ENCODE peak calls at places on chromosomes 4 and X, in ten cellular contexts. Y is GM06990; N is GM23248; I is NCI-H82; L is stimulated activated CD4-positive, alpha-beta T cell treated with anti-CD3 and anti-CD28 coated beads, TNF-alpha, amount 100 ng/mL, for 48 hours; V is posterior cingulate gyrus; E is endodermal cell; O is cardiac muscle cell; C is sigmoid colon; G is breast epithelium. H is an unnamed sample.

GRCh38 chrX:1400731-1401471 is 9.0 kb upstream of the SLC25A6 start:
- DNase-seq in I (no peak), E (peak), N (no peak), Y (no peak), V (no peak), G (no peak), O (no peak), L (no peak), C (peak), H (no peak)

GRCh38 chrX:45295587-45295986 is 94.9 kb upstream of the DIPK2B start:
- DNase-seq in Y (no peak), N (peak), V (no peak), I (peak), L (no peak), O (peak), E (no peak), G (no peak), C (no peak), H (no peak)

GRCh38 chr4:71680706-71681105 is 103.2 kb downstream of the GC start:
- DNase-seq in I (no peak), V (no peak), Y (no peak), N (peak), G (no peak), O (peak), L (no peak), C (no peak), E (no peak), H (no peak)

GRCh38 chrX:40205471-40205870 is 107.7 kb upstream of the BCOR start:
- DNase-seq in G (no peak), C (no peak), L (no peak), Y (no peak), E (no peak), N (no peak), O (no peak), I (no peak), V (no peak), H (no peak)

GRCh38 chrX:19904778-19905367 is 17.5 kb upstream of the SH3KBP1 start:
- DNase-seq in I (peak), V (no peak), L (no peak), N (peak), Y (no peak), O (peak), G (no peak), E (no peak), C (no peak), H (no peak)

GRCh38 chr4:15765910-15766703 is 12.0 kb upstream of the CD38 start:
- DNase-seq in L (no peak), V (no peak), I (no peak), Y (no peak), G (no peak), O (no peak), E (no peak), C (no peak), N (no peak), H (no peak)

GRCh38 chrX:152912121-152912520 is 14.3 kb downstream of the ZNF185 start:
- DNase-seq in N (no peak), L (no peak), E (no peak), Y (no peak), I (peak), O (no peak), G (no peak), C (no peak), V (no peak), H (no peak)

GRCh38 chr4:95388911-95389310 is 159.9 kb downstream of the UNC5C start:
- DNase-seq in E (no peak), O (no peak), V (no peak), L (no peak), I (no peak), N (no peak), C (no peak), G (no peak), Y (no peak), H (no peak)

GRCh38 chr4:166282081-166282770 is 409.2 kb downstream of the TLL1 start:
- DNase-seq in V (no peak), E (no peak), C (no peak), I (no peak), G (no peak), L (no peak), N (no peak), Y (no peak), O (no peak), H (no peak)

GRCh38 chr4:101020956-101021355 is 326.4 kb downstream of the PPP3CA start:
- DNase-seq in L (no peak), Y (peak), C (no peak), O (peak), I (no peak), N (peak), V (no peak), E (peak), G (no peak), H (no peak)

GRCh38 chr4:112546476-112546875 is 30.5 kb upstream of the NEUROG2 start:
- DNase-seq in E (no peak), I (peak), V (no peak), N (peak), O (no peak), Y (no peak), G (no peak), L (no peak), C (no peak), H (no peak)

GRCh38 chr4:4831266-4831665 is 28.2 kb upstream of the MSX1 start:
- DNase-seq in V (no peak), I (no peak), Y (no peak), G (no peak), C (no peak), L (no peak), E (peak), N (no peak), O (no peak), H (no peak)

GRCh38 chrX:25344191-25344936 is 328.6 kb upstream of the ARX start:
- DNase-seq in N (no peak), I (peak), Y (no peak), V (peak), L (no peak), C (no peak), G (no peak), E (no peak), O (no peak), H (no peak)

GRCh38 chr4:164748375-164748774 is 5.6 kb upstream of the SMIM31 start:
- DNase-seq in E (no peak), G (no peak), N (peak), I (peak), C (no peak), V (no peak), Y (no peak), L (no peak), O (peak), H (no peak)

GRCh38 chr4:163544407-163545038 is 50.0 kb downstream of the TMA16 start:
- DNase-seq in O (peak), G (no peak), L (peak), C (peak), I (peak), Y (peak), E (peak), V (peak), N (peak), H (peak)